ENCODE peak calls at places on chromosomes 4 and X, in five cellular contexts. T, E, W, U and K are unnamed samples.

GRCh38 chr4:98203406-98204235 is 57.6 kb upstream of the RAP1GDS1 start:
- DNase-seq in T (no peak), E (no peak), W (no peak), U (peak), K (no peak)

GRCh38 chrX:7068939-7069367 is 78.6 kb upstream of the STS start:
- DNase-seq in T (no peak), E (no peak), W (peak), U (no peak), K (peak)

GRCh38 chrX:100409316-100410082 is 574 bp downstream of the PCDH19 start:
- DNase-seq in T (no peak), E (no peak), W (no peak), U (peak), K (no peak)

GRCh38 chr4:26086621-26087068 is 172.6 kb downstream of the SMIM20 start:
- DNase-seq in T (no peak), E (no peak), W (no peak), U (no peak), K (no peak)

GRCh38 chrX:55452825-55453124 is 848 bp downstream of the MAGEH1 start:
- DNase-seq in T (no peak), E (no peak), W (no peak), U (no peak), K (no peak)

GRCh38 chr4:84673475-84674230 is 90.7 kb downstream of the CDS1 start:
- DNase-seq in T (peak), E (peak), W (peak), U (peak), K (no peak)

GRCh38 chrX:154123241-154124219 is 20.5 kb upstream of the OPN1LW start:
- DNase-seq in T (no peak), E (no peak), W (peak), U (no peak), K (peak)

GRCh38 chrX:148542481-148543255 is 42.3 kb downstream of the AFF2 start:
- DNase-seq in T (no peak), E (no peak), W (no peak), U (no peak), K (no peak)

GRCh38 chr4:139146926-139147547 is 30.0 kb downstream of the ELF2 start:
- DNase-seq in T (no peak), E (no peak), W (no peak), U (no peak), K (no peak)

GRCh38 chrX:101407167-101407747 is 468 bp downstream of the GLA start:
- DNase-seq in T (no peak), E (no peak), W (no peak), U (peak), K (no peak)

GRCh38 chr4:138535316-138535715 is 293.2 kb upstream of the SLC7A11 start:
- DNase-seq in T (no peak), E (no peak), W (no peak), U (no peak), K (no peak)

GRCh38 chrX:136447308-136447707 is 40.4 kb upstream of the BRS3 start:
- DNase-seq in T (no peak), E (no peak), W (no peak), U (no peak), K (no peak)

GRCh38 chr4:154049457-154050181 is 260.7 kb upstream of the SFRP2 start:
- DNase-seq in T (peak), E (peak), W (no peak), U (peak), K (no peak)

GRCh38 chr4:13777341-13777740 is 149.8 kb upstream of the BOD1L1 start:
- DNase-seq in T (no peak), E (no peak), W (no peak), U (no peak), K (no peak)

GRCh38 chr4:140238353-140239041 is 84.5 kb upstream of the MAML3 start:
- DNase-seq in T (no peak), E (no peak), W (peak), U (peak), K (no peak)

GRCh38 chr4:14856076-14856926 is 146.0 kb upstream of the CPEB2 start:
- DNase-seq in T (peak), E (peak), W (peak), U (no peak), K (no peak)

GRCh38 chrX:91080822-91081221 is 353.8 kb upstream of the PABPC5 start:
- DNase-seq in T (no peak), E (no peak), W (no peak), U (no peak), K (no peak)

GRCh38 chrX:69607616-69608015 is 8.3 kb upstream of the EDA start:
- DNase-seq in T (peak), E (no peak), W (no peak), U (no peak), K (no peak)

GRCh38 chr4:5801696-5802095 is 90.7 kb downstream of the EVC start:
- DNase-seq in T (no peak), E (no peak), W (no peak), U (no peak), K (no peak)

GRCh38 chr4:56906534-56906933 is 1.2 kb upstream of the REST start:
- DNase-seq in T (no peak), E (no peak), W (no peak), U (no peak), K (no peak)

GRCh38 chr4:12459126-12459525 is 1025.0 kb downstream of the RAB28 start:
- DNase-seq in T (no peak), E (no peak), W (no peak), U (no peak), K (no peak)

GRCh38 chrX:18676470-18676869 is 4.6 kb upstream of the RS1 start:
- DNase-seq in T (no peak), E (no peak), W (no peak), U (peak), K (no peak)

GRCh38 chr4:1512738-1513660 is 106.8 kb upstream of the NKX1-1 start:
- DNase-seq in T (no peak), E (no peak), W (peak), U (peak), K (peak)

GRCh38 chr4:82560853-82561744 is 689 bp downstream of the TMEM150C start:
- DNase-seq in T (no peak), E (no peak), W (peak), U (peak), K (no peak)

GRCh38 chrX:51697397-51697796 is 12.9 kb upstream of the CENPVL1 start:
- DNase-seq in T (no peak), E (no peak), W (no peak), U (peak), K (no peak)

GRCh38 chrX:42128587-42128986 is 205.2 kb upstream of the CASK start:
- DNase-seq in T (no peak), E (no peak), W (no peak), U (no peak), K (no peak)

GRCh38 chr4:48141048-48141447 is 7.0 kb upstream of the TXK start:
- DNase-seq in T (peak), E (no peak), W (peak), U (peak), K (no peak)

GRCh38 chrX:96183843-96184242 is 500.8 kb upstream of the DIAPH2 start:
- DNase-seq in T (no peak), E (no peak), W (peak), U (peak), K (no peak)

GRCh38 chrX:47863187-47863586 is 26.5 kb downstream of the ZNF81 start:
- DNase-seq in T (peak), E (no peak), W (peak), U (no peak), K (no peak)